ENCODE peak calls at places on chromosome 3, in five cellular contexts. K is heart right ventricle; I is stimulated activated naive CD4-positive, alpha-beta T cell; Q is activated CD4-positive, alpha-beta T cell treated with anti-CD3 and anti-CD28 coated beads for 36 hours; L is LoVo. G is an unnamed sample.

GRCh38 chr3:18444597-18445420 is 19.7 kb upstream of the SATB1 start:
- DNase-seq in K (peak), I (peak), Q (peak), L (peak), G (peak)

GRCh38 chr3:128749035-128749434 is 23.1 kb downstream of the RAB7A start:
- DNase-seq in K (no peak), I (no peak), Q (no peak), L (no peak), G (no peak)

GRCh38 chr3:46903341-46904302 is 26.1 kb downstream of the PTH1R start:
- DNase-seq in K (no peak), I (no peak), Q (no peak), L (peak), G (no peak)

GRCh38 chr3:115518100-115518852 is 105.0 kb upstream of the GAP43 start:
- DNase-seq in K (peak), I (no peak), Q (no peak), L (peak), G (no peak)

GRCh38 chr3:112136959-112137693 is 4.1 kb upstream of the GCSAM start:
- DNase-seq in K (no peak), I (peak), Q (peak), L (peak), G (peak)

GRCh38 chr3:121431717-121432517 is 113.9 kb downstream of the POLQ start:
- DNase-seq in K (peak), I (peak), Q (peak), L (peak), G (peak)

GRCh38 chr3:183455064-183455463 is 26.6 kb upstream of the MCF2L2 start:
- DNase-seq in K (no peak), I (no peak), Q (no peak), L (no peak), G (no peak)

GRCh38 chr3:140920029-140920428 is 21.6 kb upstream of the SLC25A36 start:
- DNase-seq in K (no peak), I (no peak), Q (no peak), L (no peak), G (no peak)

GRCh38 chr3:12191559-12191958 is 32.8 kb upstream of the TIMP4 start:
- DNase-seq in K (no peak), I (no peak), Q (no peak), L (no peak), G (no peak)

GRCh38 chr3:39142067-39142466 is 11.3 kb downstream of the CSRNP1 start:
- DNase-seq in K (no peak), I (no peak), Q (no peak), L (no peak), G (no peak)

GRCh38 chr3:53077476-53078220 is 31.8 kb upstream of the SFMBT1 start:
- DNase-seq in K (no peak), I (no peak), Q (no peak), L (no peak), G (no peak)

GRCh38 chr3:156729460-156730179 is 55.2 kb downstream of the TIPARP start:
- DNase-seq in K (no peak), I (no peak), Q (no peak), L (no peak), G (no peak)

GRCh38 chr3:38128303-38128655 is 8.6 kb downstream of the ACAA1 start:
- DNase-seq in K (no peak), I (no peak), Q (no peak), L (no peak), G (no peak)

GRCh38 chr3:12998648-12999047 is 74.6 kb downstream of the IQSEC1 start:
- DNase-seq in K (no peak), I (no peak), Q (no peak), L (no peak), G (no peak)

GRCh38 chr3:32129832-32130231 is 23.4 kb downstream of the GPD1L start:
- DNase-seq in K (no peak), I (no peak), Q (no peak), L (no peak), G (no peak)

GRCh38 chr3:61718565-61718964 is 157.2 kb downstream of the PTPRG start:
- DNase-seq in K (no peak), I (no peak), Q (no peak), L (no peak), G (no peak)

GRCh38 chr3:122975163-122975923 is 52.2 kb downstream of the SEMA5B start:
- DNase-seq in K (peak), I (no peak), Q (peak), L (peak), G (no peak)

GRCh38 chr3:187708696-187709095 is 6.3 kb upstream of the RTP2 start:
- DNase-seq in K (no peak), I (no peak), Q (no peak), L (no peak), G (no peak)

GRCh38 chr3:157501863-157502262 is 1.4 kb downstream of the VEPH1 start:
- DNase-seq in K (no peak), I (no peak), Q (no peak), L (no peak), G (no peak)

GRCh38 chr3:39150803-39151631 is 2.4 kb downstream of the CSRNP1 start:
- DNase-seq in K (peak), I (no peak), Q (peak), L (peak), G (peak)

GRCh38 chr3:129605593-129606521 is 619 bp downstream of the PLXND1 start:
- DNase-seq in K (no peak), I (peak), Q (peak), L (peak), G (peak)